ENCODE peak calls at places on chromosomes 1 and 21, in five cellular contexts. One of them, this sample, is unnamed.

GRCh38 chr1:16055613-16056520 is 12.3 kb downstream of the CLCNKB start:
- DNase-seq in mesenchymal stem cell: peak
- DNase-seq in transverse colon: peak
- DNase-seq in CD4-positive, CD25-positive, alpha-beta regulatory T cell: peak
- DNase-seq in uterus: peak
- DNase-seq in this sample: peak

GRCh38 chr1:119288751-119289150 is 79.8 kb upstream of the HAO2 start:
- DNase-seq in mesenchymal stem cell: peak
- DNase-seq in transverse colon: no peak
- DNase-seq in CD4-positive, CD25-positive, alpha-beta regulatory T cell: no peak
- DNase-seq in uterus: no peak
- DNase-seq in this sample: no peak

GRCh38 chr21:35814858-35815619 is 245.3 kb downstream of the SETD4 start:
- DNase-seq in mesenchymal stem cell: no peak
- DNase-seq in transverse colon: no peak
- DNase-seq in CD4-positive, CD25-positive, alpha-beta regulatory T cell: no peak
- DNase-seq in uterus: no peak
- DNase-seq in this sample: no peak

GRCh38 chr1:25743164-25744139 is 56.5 kb upstream of the SELENON start:
- DNase-seq in mesenchymal stem cell: peak
- DNase-seq in transverse colon: peak
- DNase-seq in CD4-positive, CD25-positive, alpha-beta regulatory T cell: no peak
- DNase-seq in uterus: peak
- DNase-seq in this sample: peak

GRCh38 chr21:44738621-44739020 is 27.2 kb upstream of the TSPEAR start:
- DNase-seq in mesenchymal stem cell: no peak
- DNase-seq in transverse colon: no peak
- DNase-seq in CD4-positive, CD25-positive, alpha-beta regulatory T cell: no peak
- DNase-seq in uterus: no peak
- DNase-seq in this sample: no peak

GRCh38 chr1:245906207-245906606 is 600.9 kb downstream of the SMYD3 start:
- DNase-seq in mesenchymal stem cell: no peak
- DNase-seq in transverse colon: no peak
- DNase-seq in CD4-positive, CD25-positive, alpha-beta regulatory T cell: no peak
- DNase-seq in uterus: no peak
- DNase-seq in this sample: no peak

GRCh38 chr1:167734227-167734626 is 12.4 kb downstream of the MPZL1 start:
- DNase-seq in mesenchymal stem cell: no peak
- DNase-seq in transverse colon: no peak
- DNase-seq in CD4-positive, CD25-positive, alpha-beta regulatory T cell: no peak
- DNase-seq in uterus: no peak
- DNase-seq in this sample: no peak

GRCh38 chr1:9996624-9997582 is at the start of gene RBP7:
- DNase-seq in mesenchymal stem cell: no peak
- DNase-seq in transverse colon: peak
- DNase-seq in CD4-positive, CD25-positive, alpha-beta regulatory T cell: no peak
- DNase-seq in uterus: no peak
- DNase-seq in this sample: peak

GRCh38 chr1:203351037-203351625 is at the start of gene FMOD:
- DNase-seq in mesenchymal stem cell: peak
- DNase-seq in transverse colon: peak
- DNase-seq in CD4-positive, CD25-positive, alpha-beta regulatory T cell: no peak
- DNase-seq in uterus: peak
- DNase-seq in this sample: peak

GRCh38 chr1:200038987-200039848 is 11.7 kb downstream of the NR5A2 start:
- DNase-seq in mesenchymal stem cell: peak
- DNase-seq in transverse colon: peak
- DNase-seq in CD4-positive, CD25-positive, alpha-beta regulatory T cell: no peak
- DNase-seq in uterus: no peak
- DNase-seq in this sample: no peak

GRCh38 chr1:114215426-114215825 is 61.8 kb upstream of the SYT6 start:
- DNase-seq in mesenchymal stem cell: no peak
- DNase-seq in transverse colon: no peak
- DNase-seq in CD4-positive, CD25-positive, alpha-beta regulatory T cell: no peak
- DNase-seq in uterus: no peak
- DNase-seq in this sample: no peak

GRCh38 chr1:53294557-53294956 is 33.3 kb downstream of the LRP8 start:
- DNase-seq in mesenchymal stem cell: peak
- DNase-seq in transverse colon: no peak
- DNase-seq in CD4-positive, CD25-positive, alpha-beta regulatory T cell: no peak
- DNase-seq in uterus: no peak
- DNase-seq in this sample: no peak

GRCh38 chr21:44485254-44485793 is 30.0 kb downstream of the LRRC3 start:
- DNase-seq in mesenchymal stem cell: peak
- DNase-seq in transverse colon: no peak
- DNase-seq in CD4-positive, CD25-positive, alpha-beta regulatory T cell: peak
- DNase-seq in uterus: no peak
- DNase-seq in this sample: peak

GRCh38 chr1:68049941-68050878 is at the start of gene DIRAS3:
- DNase-seq in mesenchymal stem cell: peak
- DNase-seq in transverse colon: no peak
- DNase-seq in CD4-positive, CD25-positive, alpha-beta regulatory T cell: no peak
- DNase-seq in uterus: peak
- DNase-seq in this sample: no peak

GRCh38 chr1:11752359-11753208 is 9.4 kb upstream of the C1orf167 start:
- DNase-seq in mesenchymal stem cell: no peak
- DNase-seq in transverse colon: no peak
- DNase-seq in CD4-positive, CD25-positive, alpha-beta regulatory T cell: no peak
- DNase-seq in uterus: no peak
- DNase-seq in this sample: no peak

GRCh38 chr1:20342294-20343148 is 51.8 kb downstream of the VWA5B1 start:
- DNase-seq in mesenchymal stem cell: no peak
- DNase-seq in transverse colon: no peak
- DNase-seq in CD4-positive, CD25-positive, alpha-beta regulatory T cell: no peak
- DNase-seq in uterus: no peak
- DNase-seq in this sample: no peak

GRCh38 chr1:190754769-190755168 is 277.1 kb upstream of the BRINP3 start:
- DNase-seq in mesenchymal stem cell: no peak
- DNase-seq in transverse colon: no peak
- DNase-seq in CD4-positive, CD25-positive, alpha-beta regulatory T cell: no peak
- DNase-seq in uterus: no peak
- DNase-seq in this sample: no peak

GRCh38 chr1:1537626-1538250 is 2.7 kb downstream of the TMEM240 start:
- DNase-seq in mesenchymal stem cell: no peak
- DNase-seq in transverse colon: no peak
- DNase-seq in CD4-positive, CD25-positive, alpha-beta regulatory T cell: no peak
- DNase-seq in uterus: no peak
- DNase-seq in this sample: no peak

GRCh38 chr21:45257673-45258341 is 29.9 kb downstream of the POFUT2 start:
- DNase-seq in mesenchymal stem cell: no peak
- DNase-seq in transverse colon: no peak
- DNase-seq in CD4-positive, CD25-positive, alpha-beta regulatory T cell: no peak
- DNase-seq in uterus: no peak
- DNase-seq in this sample: no peak

GRCh38 chr1:205344010-205344808 is 12.5 kb downstream of the KLHDC8A start:
- DNase-seq in mesenchymal stem cell: peak
- DNase-seq in transverse colon: peak
- DNase-seq in CD4-positive, CD25-positive, alpha-beta regulatory T cell: peak
- DNase-seq in uterus: no peak
- DNase-seq in this sample: peak

GRCh38 chr1:116558140-116558549 is 12.7 kb downstream of the CD58 start:
- DNase-seq in mesenchymal stem cell: no peak
- DNase-seq in transverse colon: no peak
- DNase-seq in CD4-positive, CD25-positive, alpha-beta regulatory T cell: no peak
- DNase-seq in uterus: no peak
- DNase-seq in this sample: no peak

GRCh38 chr1:4682607-4683220 is 28.3 kb downstream of the AJAP1 start:
- DNase-seq in mesenchymal stem cell: no peak
- DNase-seq in transverse colon: no peak
- DNase-seq in CD4-positive, CD25-positive, alpha-beta regulatory T cell: no peak
- DNase-seq in uterus: no peak
- DNase-seq in this sample: no peak

GRCh38 chr1:58611986-58612385 is 34.9 kb upstream of the TACSTD2 start:
- DNase-seq in mesenchymal stem cell: no peak
- DNase-seq in transverse colon: no peak
- DNase-seq in CD4-positive, CD25-positive, alpha-beta regulatory T cell: no peak
- DNase-seq in uterus: no peak
- DNase-seq in this sample: no peak

GRCh38 chr1:211483896-211484612 is 7.9 kb downstream of the RD3 start:
- DNase-seq in mesenchymal stem cell: no peak
- DNase-seq in transverse colon: no peak
- DNase-seq in CD4-positive, CD25-positive, alpha-beta regulatory T cell: no peak
- DNase-seq in uterus: no peak
- DNase-seq in this sample: no peak

GRCh38 chr1:204466416-204467405 is 27.9 kb downstream of the PIK3C2B start:
- DNase-seq in mesenchymal stem cell: no peak
- DNase-seq in transverse colon: no peak
- DNase-seq in CD4-positive, CD25-positive, alpha-beta regulatory T cell: no peak
- DNase-seq in uterus: no peak
- DNase-seq in this sample: no peak

GRCh38 chr1:246083416-246083815 is 423.7 kb downstream of the SMYD3 start:
- DNase-seq in mesenchymal stem cell: no peak
- DNase-seq in transverse colon: no peak
- DNase-seq in CD4-positive, CD25-positive, alpha-beta regulatory T cell: no peak
- DNase-seq in uterus: no peak
- DNase-seq in this sample: no peak

GRCh38 chr1:71882241-71883036 is 399.9 kb downstream of the NEGR1 start:
- DNase-seq in mesenchymal stem cell: no peak
- DNase-seq in transverse colon: no peak
- DNase-seq in CD4-positive, CD25-positive, alpha-beta regulatory T cell: no peak
- DNase-seq in uterus: no peak
- DNase-seq in this sample: no peak

GRCh38 chr1:20358761-20359263 is 68.1 kb downstream of the VWA5B1 start:
- DNase-seq in mesenchymal stem cell: no peak
- DNase-seq in transverse colon: peak
- DNase-seq in CD4-positive, CD25-positive, alpha-beta regulatory T cell: no peak
- DNase-seq in uterus: no peak
- DNase-seq in this sample: peak

GRCh38 chr1:19654886-19655717 is 9.6 kb upstream of the HTR6 start:
- DNase-seq in mesenchymal stem cell: no peak
- DNase-seq in transverse colon: no peak
- DNase-seq in CD4-positive, CD25-positive, alpha-beta regulatory T cell: no peak
- DNase-seq in uterus: no peak
- DNase-seq in this sample: no peak

GRCh38 chr1:53643061-53643880 is 95.7 kb downstream of the GLIS1 start:
- DNase-seq in mesenchymal stem cell: no peak
- DNase-seq in transverse colon: no peak
- DNase-seq in CD4-positive, CD25-positive, alpha-beta regulatory T cell: no peak
- DNase-seq in uterus: no peak
- DNase-seq in this sample: no peak

GRCh38 chr1:2786329-2787162 is 14.9 kb downstream of the TTC34 start:
- DNase-seq in mesenchymal stem cell: no peak
- DNase-seq in transverse colon: peak
- DNase-seq in CD4-positive, CD25-positive, alpha-beta regulatory T cell: peak
- DNase-seq in uterus: no peak
- DNase-seq in this sample: peak

GRCh38 chr1:54016343-54017282 is 1.4 kb downstream of the LDLRAD1 start:
- DNase-seq in mesenchymal stem cell: peak
- DNase-seq in transverse colon: peak
- DNase-seq in CD4-positive, CD25-positive, alpha-beta regulatory T cell: no peak
- DNase-seq in uterus: no peak
- DNase-seq in this sample: no peak

GRCh38 chr21:17554120-17554519 is 41.3 kb downstream of the CXADR start:
- DNase-seq in mesenchymal stem cell: no peak
- DNase-seq in transverse colon: no peak
- DNase-seq in CD4-positive, CD25-positive, alpha-beta regulatory T cell: no peak
- DNase-seq in uterus: no peak
- DNase-seq in this sample: no peak

GRCh38 chr21:33884361-33885157 is 31.0 kb downstream of the ATP5PO start:
- DNase-seq in mesenchymal stem cell: no peak
- DNase-seq in transverse colon: no peak
- DNase-seq in CD4-positive, CD25-positive, alpha-beta regulatory T cell: no peak
- DNase-seq in uterus: no peak
- DNase-seq in this sample: no peak

GRCh38 chr1:13699936-13700520 is at the start of gene PRDM2:
- DNase-seq in mesenchymal stem cell: peak
- DNase-seq in transverse colon: peak
- DNase-seq in CD4-positive, CD25-positive, alpha-beta regulatory T cell: peak
- DNase-seq in uterus: peak
- DNase-seq in this sample: peak

GRCh38 chr1:224637510-224637909 is 21.4 kb downstream of the CNIH3 start:
- DNase-seq in mesenchymal stem cell: peak
- DNase-seq in transverse colon: no peak
- DNase-seq in CD4-positive, CD25-positive, alpha-beta regulatory T cell: no peak
- DNase-seq in uterus: no peak
- DNase-seq in this sample: no peak

GRCh38 chr21:17462276-17462981 is 50.4 kb upstream of the CXADR start:
- DNase-seq in mesenchymal stem cell: no peak
- DNase-seq in transverse colon: peak
- DNase-seq in CD4-positive, CD25-positive, alpha-beta regulatory T cell: no peak
- DNase-seq in uterus: no peak
- DNase-seq in this sample: no peak

GRCh38 chr1:31954607-31955283 is 16.6 kb upstream of the PTP4A2 start:
- DNase-seq in mesenchymal stem cell: peak
- DNase-seq in transverse colon: peak
- DNase-seq in CD4-positive, CD25-positive, alpha-beta regulatory T cell: no peak
- DNase-seq in uterus: peak
- DNase-seq in this sample: peak

GRCh38 chr1:183769956-183770815 is 34.7 kb upstream of the RGL1 start:
- DNase-seq in mesenchymal stem cell: no peak
- DNase-seq in transverse colon: no peak
- DNase-seq in CD4-positive, CD25-positive, alpha-beta regulatory T cell: no peak
- DNase-seq in uterus: no peak
- DNase-seq in this sample: no peak
- H3K4me3 ChIP-seq in mesenchymal stem cell: no peak
- H3K4me3 ChIP-seq in transverse colon: no peak
- H3K4me3 ChIP-seq in CD4-positive, CD25-positive, alpha-beta regulatory T cell: no peak
- H3K4me3 ChIP-seq in uterus: no peak
- H3K4me3 ChIP-seq in this sample: no peak

DNA sequence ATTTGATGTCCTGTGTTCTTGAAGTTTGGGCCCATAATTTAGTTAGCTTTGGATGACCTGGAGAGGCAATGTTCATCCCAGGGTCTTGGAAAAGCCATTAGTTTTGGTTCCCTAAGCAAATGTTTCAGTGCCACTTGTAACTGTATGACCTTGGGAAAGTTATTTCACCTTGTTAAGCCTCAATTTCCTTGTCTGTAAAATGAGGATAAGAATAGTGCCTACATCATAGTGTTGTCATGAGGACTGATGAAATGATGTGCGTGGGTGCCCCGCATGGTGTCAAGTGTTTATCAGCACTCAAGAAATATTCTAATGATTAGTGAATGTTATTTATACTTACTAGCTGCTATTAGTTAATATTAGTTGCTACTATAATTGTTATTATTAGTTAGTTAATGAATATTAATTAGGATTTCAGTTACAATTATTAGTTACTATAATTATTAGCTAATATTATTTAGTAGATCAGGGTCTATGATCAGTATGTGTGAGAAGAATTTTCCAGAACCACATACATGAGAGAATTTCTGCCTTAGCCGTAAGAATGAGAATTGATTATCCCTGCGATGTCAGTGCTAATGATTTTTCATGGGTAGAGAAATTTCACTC is 1.9 kb downstream of the SH3BGR start:
- DNase-seq in mesenchymal stem cell: no peak
- DNase-seq in transverse colon: no peak
- DNase-seq in CD4-positive, CD25-positive, alpha-beta regulatory T cell: no peak
- DNase-seq in uterus: no peak
- DNase-seq in this sample: no peak
- H3K27ac ChIP-seq in mesenchymal stem cell: no peak
- H3K27ac ChIP-seq in transverse colon: no peak
- H3K27ac ChIP-seq in CD4-positive, CD25-positive, alpha-beta regulatory T cell: no peak
- H3K27ac ChIP-seq in uterus: no peak
- H3K27ac ChIP-seq in this sample: no peak

GRCh38 chr1:115280073-115280472 is 58.0 kb downstream of the NGF start:
- DNase-seq in mesenchymal stem cell: no peak
- DNase-seq in transverse colon: no peak
- DNase-seq in CD4-positive, CD25-positive, alpha-beta regulatory T cell: no peak
- DNase-seq in uterus: peak
- DNase-seq in this sample: no peak
- H3K4me3 ChIP-seq in mesenchymal stem cell: no peak
- H3K4me3 ChIP-seq in transverse colon: no peak
- H3K4me3 ChIP-seq in CD4-positive, CD25-positive, alpha-beta regulatory T cell: no peak
- H3K4me3 ChIP-seq in uterus: no peak
- H3K4me3 ChIP-seq in this sample: no peak

GRCh38 chr1:228935198-228935663 is 200.0 kb downstream of the RHOU start:
- DNase-seq in mesenchymal stem cell: no peak
- DNase-seq in transverse colon: no peak
- DNase-seq in CD4-positive, CD25-positive, alpha-beta regulatory T cell: no peak
- DNase-seq in uterus: no peak
- DNase-seq in this sample: no peak
- H3K27ac ChIP-seq in mesenchymal stem cell: no peak
- H3K27ac ChIP-seq in transverse colon: peak
- H3K27ac ChIP-seq in CD4-positive, CD25-positive, alpha-beta regulatory T cell: no peak
- H3K27ac ChIP-seq in uterus: no peak
- H3K27ac ChIP-seq in this sample: no peak